ENCODE peak calls at places on chromosomes 3 and 15, in seven cellular contexts. W is astrocyte, T is colonic mucosa, R is PC-9, C is Peyer's patch, Q is HCT116, E is ovary. G is an unnamed sample.

GRCh38 chr3:69888946-69889315 is 110.6 kb upstream of the SAMMSON start:
- DNase-seq in Q (no peak), C (no peak), T (no peak), R (no peak), E (no peak), W (no peak), G (no peak)

GRCh38 chr15:70023064-70023768 is 74.5 kb downstream of the TLE3 start:
- DNase-seq in R (peak; percentile 45), C (peak; percentile 43), T (no peak), Q (peak; percentile 15), W (peak; percentile 92), E (no peak), G (no peak)

GRCh38 chr3:138471481-138471880 is 37.1 kb downstream of the ESYT3 start:
- DNase-seq in T (no peak), Q (no peak), C (no peak), W (no peak), E (no peak), R (no peak), G (no peak)

GRCh38 chr3:102715030-102715697 is 280.3 kb downstream of the ZPLD1 start:
- DNase-seq in C (no peak), T (no peak), E (no peak), R (peak; percentile 16), W (peak; percentile 57), Q (peak; percentile 23), G (no peak)

GRCh38 chr3:197394464-197395321 is 96.3 kb upstream of the DLG1 start:
- DNase-seq in R (peak; percentile 91), T (no peak), C (no peak), Q (peak; percentile 78), E (peak; percentile 70), W (peak; percentile 100), G (peak; percentile 89)

GRCh38 chr15:28984421-28985375 is 98.9 kb downstream of the APBA2 start:
- DNase-seq in T (no peak), W (peak; percentile 64), R (no peak), C (no peak), Q (no peak), E (peak; percentile 49), G (no peak)

GRCh38 chr3:124572851-124573405 is 157.3 kb upstream of the UMPS start:
- DNase-seq in Q (no peak), W (no peak), E (no peak), T (no peak), R (no peak), C (no peak), G (no peak)

GRCh38 chr3:76505202-76505875 is 534.6 kb upstream of the ROBO2 start:
- DNase-seq in T (no peak), W (peak; percentile 2), Q (no peak), R (no peak), C (no peak), E (no peak), G (no peak)

GRCh38 chr3:177820683-177821316 is 623.5 kb upstream of the TBL1XR1 start:
- DNase-seq in Q (no peak), E (no peak), C (no peak), R (no peak), T (no peak), W (peak; percentile 94), G (no peak)

GRCh38 chr3:69309810-69310209 is 76.1 kb downstream of the FRMD4B start:
- DNase-seq in E (no peak), W (peak; percentile 33), T (peak; percentile 24), Q (peak; percentile 19), R (no peak), C (no peak), G (no peak)

GRCh38 chr3:6962796-6963195 is 101.9 kb downstream of the GRM7 start:
- DNase-seq in Q (no peak), R (no peak), W (no peak), T (no peak), C (no peak), E (no peak), G (no peak)

GRCh38 chr3:41688595-41689380 is 273.1 kb downstream of the ULK4 start:
- DNase-seq in E (no peak), W (peak; percentile 90), C (no peak), T (no peak), R (no peak), Q (no peak), G (no peak)

GRCh38 chr15:63884953-63885352 is 51.2 kb upstream of the HERC1 start:
- DNase-seq in C (no peak), R (no peak), E (no peak), Q (no peak), W (no peak), T (no peak), G (no peak)

GRCh38 chr3:157139938-157140534 is 19.9 kb downstream of the CCNL1 start:
- DNase-seq in C (no peak), W (no peak), T (no peak), E (no peak), Q (no peak), R (no peak), G (no peak)

GRCh38 chr15:32716960-32717289 is 879 bp upstream of the GREM1 start:
- DNase-seq in E (no peak), W (no peak), R (no peak), T (no peak), Q (no peak), C (no peak), G (no peak)

GRCh38 chr15:59137566-59137965 is 32.6 kb downstream of the CCNB2 start:
- DNase-seq in C (no peak), W (no peak), R (no peak), E (no peak), T (no peak), Q (no peak), G (no peak)

GRCh38 chr3:197942956-197943556 is 6.9 kb upstream of the RPL35A start:
- DNase-seq in T (no peak), Q (peak; percentile 61), W (peak; percentile 18), R (no peak), C (no peak), E (no peak), G (no peak)

GRCh38 chr3:190968616-190969015 is 106.1 kb upstream of the GMNC start:
- DNase-seq in E (no peak), W (no peak), Q (no peak), R (no peak), T (no peak), C (no peak), G (no peak)

GRCh38 chr15:100008258-100008657 is 275.0 kb upstream of the LYSMD4 start:
- DNase-seq in E (no peak), T (no peak), W (no peak), R (no peak), Q (no peak), C (no peak), G (no peak)

GRCh38 chr15:89813381-89814111 is 1.1 kb downstream of the ANPEP start:
- DNase-seq in W (no peak), E (no peak), T (no peak), R (no peak), C (no peak), Q (no peak), G (no peak)

GRCh38 chr3:175383813-175384212 is 524.7 kb downstream of the NAALADL2 start:
- DNase-seq in E (no peak), R (no peak), W (peak; percentile 38), C (no peak), Q (no peak), T (no peak), G (no peak)

GRCh38 chr15:84113919-84114318 is 121.7 kb upstream of the GOLGA6L4 start:
- DNase-seq in Q (no peak), R (no peak), W (peak; percentile 19), T (no peak), E (no peak), C (no peak), G (no peak)

GRCh38 chr15:48250640-48251076 is 44.6 kb downstream of the SLC12A1 start:
- DNase-seq in E (peak; percentile 44), T (peak; percentile 20), C (no peak), W (peak; percentile 76), Q (peak; percentile 51), R (no peak), G (peak; percentile 20)

GRCh38 chr15:80817901-80818300 is 38.7 kb downstream of the CEMIP start:
- DNase-seq in E (no peak), Q (no peak), T (no peak), C (no peak), R (no peak), W (no peak), G (no peak)

GRCh38 chr15:68129072-68129471 is 75.0 kb downstream of the PIAS1 start:
- DNase-seq in E (no peak), C (no peak), W (no peak), R (no peak), Q (no peak), T (no peak), G (no peak)

GRCh38 chr3:47824541-47825473 is 21.9 kb downstream of the DHX30 start:
- DNase-seq in Q (peak; percentile 47), C (peak; percentile 71), T (peak; percentile 74), R (peak; percentile 82), E (peak; percentile 86), W (peak; percentile 65), G (peak; percentile 82)
- H3K36me3 ChIP-seq in Q (peaks cover 23% of the 10 kb centered on the region), C (peaks cover 39% of the 10 kb centered on the region), T (no peaks in the 10 kb centered on the region), R (no peaks in the 10 kb centered on the region), E (no peaks in the 10 kb centered on the region), W (peaks cover 18% of the 10 kb centered on the region), G (peaks cover 40% of the 10 kb centered on the region)

GRCh38 chr15:52746162-52746721 is 43.9 kb downstream of the ONECUT1 start:
- DNase-seq in E (no peak), R (no peak), Q (no peak), C (no peak), W (no peak), T (no peak), G (no peak)

GRCh38 chr15:52745326-52746161 is 44.6 kb downstream of the ONECUT1 start:
- DNase-seq in Q (no peak), W (no peak), E (no peak), T (no peak), R (no peak), C (no peak), G (no peak)

GRCh38 chr15:52751522-52751921 is 38.6 kb downstream of the ONECUT1 start:
- DNase-seq in E (no peak), Q (no peak), W (no peak), T (no peak), R (no peak), C (no peak), G (no peak)

GRCh38 chr15:52749250-52749649 is 40.9 kb downstream of the ONECUT1 start:
- DNase-seq in R (no peak), Q (no peak), T (no peak), E (no peak), W (no peak), C (no peak), G (no peak)
- H3K4me1 ChIP-seq in R (no peaks in the 10 kb centered on the region), Q (no peaks in the 10 kb centered on the region), T (no peaks in the 10 kb centered on the region), E (no peaks in the 10 kb centered on the region), W (no peaks in the 10 kb centered on the region), C (no peaks in the 10 kb centered on the region), G (no peaks in the 10 kb centered on the region)

DNA sequence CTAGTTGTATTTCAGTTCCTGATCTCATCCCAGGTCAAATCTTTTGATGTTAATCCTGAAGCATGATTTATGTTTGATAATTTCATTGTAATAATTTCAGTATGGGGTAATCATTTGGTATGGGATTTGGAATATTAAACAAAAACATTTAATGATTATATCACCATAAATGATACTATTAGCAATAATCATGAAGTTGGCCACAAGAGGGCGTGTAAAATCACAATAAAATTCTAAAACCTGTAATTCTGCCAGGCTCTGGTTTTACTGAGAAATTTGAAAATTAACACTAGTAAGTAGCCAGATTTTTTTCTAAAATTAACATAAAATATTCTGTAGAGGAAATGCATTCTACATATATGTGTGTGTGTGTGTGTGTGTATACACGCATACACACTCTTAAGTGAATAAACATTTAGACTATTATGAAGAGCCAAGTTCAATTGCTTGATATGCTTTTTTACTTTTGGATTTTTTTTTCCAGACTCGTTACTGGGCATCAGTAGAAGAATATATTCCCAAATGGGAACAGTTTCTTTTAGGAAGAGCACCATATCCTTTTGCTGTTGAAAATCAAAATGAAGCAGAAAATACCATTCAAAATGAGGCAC is 40.5 kb downstream of the FEZF2 start:
- DNase-seq in C (no peak), Q (peak; percentile 2), R (no peak), W (no peak), E (no peak), T (no peak), G (no peak)
- TF ChIP-seq CTCF in C (peak; percentile 50), Q (peak; percentile 32), R (peak; percentile 70), W (peak; percentile 54), E (no peak), T (no peak), G (peak; percentile 48)

GRCh38 chr3:23867400-23867799 is 49.4 kb downstream of the NKIRAS1 start:
- DNase-seq in T (no peak), W (no peak), C (no peak), E (no peak), R (no peak), Q (no peak), G (no peak)
- H3K36me3 ChIP-seq in T (no peaks in the 10 kb centered on the region), W (no peaks in the 10 kb centered on the region), C (no peaks in the 10 kb centered on the region), E (no peaks in the 10 kb centered on the region), R (no peaks in the 10 kb centered on the region), Q (no peaks in the 10 kb centered on the region), G (no peaks in the 10 kb centered on the region)